ENCODE peak calls at places on chromosomes 13 and 19, in four cellular contexts. S, U, A and Z are unnamed samples. For H3K36me3, the result is how much of the 10 kb centered on the place peaks cover.

GRCh38 chr13:33932765-33933406 is 114.9 kb downstream of the RFC3 start:
- DNase-seq in S (no peak), U (no peak), A (no peak), Z (no peak)

GRCh38 chr19:12872941-12873890 is 8.0 kb downstream of the DNASE2 start:
- DNase-seq in S (peak), U (peak), A (peak), Z (peak)

GRCh38 chr13:49064459-49064858 is 88.7 kb downstream of the FNDC3A start:
- DNase-seq in S (no peak), U (no peak), A (no peak), Z (no peak)

GRCh38 chr19:51128227-51128626 is 3.5 kb downstream of the SIGLEC9 start:
- DNase-seq in S (no peak), U (no peak), A (no peak), Z (no peak)

GRCh38 chr19:4174895-4175668 is 7.3 kb downstream of the SIRT6 start:
- DNase-seq in S (no peak), U (no peak), A (no peak), Z (no peak)

GRCh38 chr13:21957833-21958232 is 287.0 kb downstream of the FGF9 start:
- DNase-seq in S (no peak), U (no peak), A (no peak), Z (no peak)

GRCh38 chr19:3368441-3368795 is 2.0 kb downstream of the NFIC start:
- DNase-seq in S (no peak), U (no peak), A (no peak), Z (no peak)

GRCh38 chr13:39144941-39145533 is 106.8 kb downstream of the NHLRC3 start:
- DNase-seq in S (no peak), U (peak), A (peak), Z (peak)

GRCh38 chr19:29378126-29378525 is 147.7 kb upstream of the VSTM2B start:
- DNase-seq in S (peak), U (no peak), A (no peak), Z (no peak)

GRCh38 chr19:1070931-1071791 is 4.2 kb downstream of the ARHGAP45 start:
- DNase-seq in S (no peak), U (no peak), A (no peak), Z (no peak)

GRCh38 chr13:28678809-28679208 is 19.9 kb downstream of the POMP start:
- DNase-seq in S (no peak), U (no peak), A (no peak), Z (no peak)

GRCh38 chr13:104779311-104779710 is 1713.1 kb upstream of the SLC10A2 start:
- DNase-seq in S (no peak), U (peak), A (peak), Z (no peak)

GRCh38 chr19:49102303-49102702 is 11.9 kb upstream of the LIN7B start:
- DNase-seq in S (no peak), U (no peak), A (no peak), Z (no peak)

GRCh38 chr13:33244210-33244906 is 41.2 kb downstream of the STARD13 start:
- DNase-seq in S (no peak), U (no peak), A (no peak), Z (no peak)

GRCh38 chr13:95292622-95293021 is 8.6 kb downstream of the ABCC4 start:
- DNase-seq in S (no peak), U (no peak), A (no peak), Z (no peak)

GRCh38 chr13:24923305-24923640 is 159.3 kb downstream of the RNF17 start:
- DNase-seq in S (no peak), U (peak), A (no peak), Z (no peak)

GRCh38 chr13:24925318-24926231 is 161.6 kb downstream of the RNF17 start:
- DNase-seq in S (no peak), U (no peak), A (no peak), Z (no peak)

GRCh38 chr13:24921003-24921402 is 157.0 kb downstream of the RNF17 start:
- DNase-seq in S (no peak), U (no peak), A (peak), Z (no peak)

GRCh38 chr13:24922390-24923304 is 158.7 kb downstream of the RNF17 start:
- DNase-seq in S (peak), U (peak), A (peak), Z (peak)

DNA sequence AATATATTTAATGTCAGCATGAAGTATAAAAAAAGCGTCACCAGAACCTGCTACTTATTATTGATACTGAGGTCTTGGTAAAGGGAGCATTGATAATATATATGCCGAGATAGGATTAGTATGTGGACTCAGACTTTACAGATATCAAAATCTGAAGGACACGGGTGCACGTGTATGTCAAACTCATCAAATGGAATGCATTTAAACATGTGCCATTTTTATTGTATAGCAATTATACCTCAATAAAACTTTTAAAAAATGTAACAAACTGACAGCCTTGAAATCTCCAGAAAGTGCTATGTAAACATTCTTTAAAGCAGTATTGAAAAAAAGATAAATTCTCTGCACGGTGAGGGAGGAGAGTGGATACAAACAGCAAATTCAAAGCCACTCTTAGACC is 157.9 kb downstream of the RNF17 start:
- DNase-seq in S (no peak), U (no peak), A (no peak), Z (no peak)
- H3K27ac ChIP-seq in S (peak), U (no peak), A (no peak), Z (no peak)

DNA sequence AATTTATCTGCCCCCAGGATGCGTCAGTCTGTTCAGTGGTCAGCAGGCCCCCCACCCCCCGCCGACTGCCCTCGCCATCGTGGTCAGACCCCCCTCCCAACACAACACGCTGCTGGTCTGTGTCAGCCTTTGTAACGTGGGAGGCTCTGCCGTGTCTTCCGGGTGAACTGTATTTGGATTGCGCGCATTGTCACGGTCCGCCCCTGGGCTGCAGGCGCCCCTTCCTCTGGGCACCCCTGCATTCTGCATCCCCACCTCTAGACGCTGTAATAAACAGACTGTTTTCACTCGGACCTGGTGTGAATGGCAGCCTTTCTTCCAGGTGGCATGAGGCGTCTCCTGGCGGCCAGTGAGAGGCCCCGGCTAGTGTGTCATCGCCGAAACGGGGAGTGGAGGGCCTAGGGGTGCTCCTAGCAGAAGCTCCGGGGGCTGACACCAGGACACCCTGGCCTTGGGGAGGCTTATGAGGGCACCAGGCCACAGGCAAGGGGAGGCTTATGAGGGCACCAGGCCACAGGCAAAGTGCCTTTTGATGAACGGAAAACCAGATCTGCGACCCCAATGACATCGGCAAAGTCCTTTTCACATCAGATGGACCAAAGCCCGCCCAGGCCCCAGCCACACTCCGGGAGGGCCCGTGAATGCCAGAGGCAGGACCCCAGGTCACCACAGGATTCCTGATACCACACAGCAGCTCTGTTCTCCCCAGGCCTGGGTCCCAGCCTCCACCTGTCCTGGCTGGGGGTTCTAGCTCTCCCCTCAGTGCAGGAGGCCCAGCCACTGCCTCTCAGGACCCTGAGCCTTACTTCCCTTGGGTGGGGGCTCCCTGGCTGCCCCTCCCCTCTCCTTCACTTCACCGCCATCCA is 3.6 kb downstream of the PLEKHJ1 start:
- DNase-seq in S (no peak), U (no peak), A (no peak), Z (no peak)
- H3K36me3 ChIP-seq in S (half or more), U (half or more), A (under half), Z (half or more)

GRCh38 chr19:38561053-38561606 is 56.6 kb downstream of the MAP4K1 start:
- DNase-seq in S (peak), U (no peak), A (no peak), Z (no peak)

GRCh38 chr19:38557205-38557799 is 60.5 kb downstream of the MAP4K1 start:
- DNase-seq in S (peak), U (no peak), A (peak), Z (peak)

GRCh38 chr19:38562096-38562495 is 55.7 kb downstream of the MAP4K1 start:
- DNase-seq in S (peak), U (no peak), A (no peak), Z (no peak)

GRCh38 chr19:38561658-38562057 is 56.1 kb downstream of the MAP4K1 start:
- DNase-seq in S (peak), U (no peak), A (no peak), Z (no peak)

GRCh38 chr19:38559428-38560401 is 58.0 kb downstream of the MAP4K1 start:
- DNase-seq in S (peak), U (no peak), A (no peak), Z (no peak)
- H3K27ac ChIP-seq in S (no peak), U (no peak), A (no peak), Z (no peak)

GRCh38 chr19:5652261-5652660 is 28.1 kb downstream of the MICOS13 start:
- DNase-seq in S (peak), U (no peak), A (no peak), Z (no peak)
- H3K36me3 ChIP-seq in S (half or more), U (half or more), A (under half), Z (half or more)

GRCh38 chr13:30319703-30320102 is 12.4 kb upstream of the KATNAL1 start:
- DNase-seq in S (no peak), U (no peak), A (no peak), Z (no peak)
- H3K27ac ChIP-seq in S (no peak), U (no peak), A (no peak), Z (no peak)

GRCh38 chr13:46355906-46356305 is 31.1 kb downstream of the RUBCNL start:
- DNase-seq in S (no peak), U (no peak), A (no peak), Z (no peak)

GRCh38 chr13:46359731-46360130 is 27.3 kb downstream of the RUBCNL start:
- DNase-seq in S (no peak), U (peak), A (no peak), Z (no peak)

DNA sequence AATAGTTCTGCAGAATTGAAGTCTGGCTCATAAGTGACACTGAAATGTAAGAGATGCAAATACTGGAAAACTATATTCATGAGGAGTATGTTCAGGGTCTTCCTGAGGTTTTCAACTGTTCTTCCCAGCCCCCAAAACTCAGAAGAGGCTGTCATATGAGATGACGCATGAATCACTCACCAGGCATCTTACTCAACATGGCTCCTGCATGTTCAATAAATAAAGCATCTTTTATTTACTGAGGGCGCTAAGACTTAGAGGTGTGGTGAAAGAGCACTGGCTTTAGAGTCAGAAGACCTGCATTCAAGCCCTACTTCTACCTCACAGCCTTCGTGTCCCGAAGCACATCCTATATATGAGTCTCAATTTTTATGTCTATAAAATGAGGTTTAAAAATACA is 25.5 kb downstream of the RUBCNL start:
- DNase-seq in S (no peak), U (no peak), A (no peak), Z (no peak)
- H3K36me3 ChIP-seq in S (under half), U (under half), A (under half), Z (under half)

DNA sequence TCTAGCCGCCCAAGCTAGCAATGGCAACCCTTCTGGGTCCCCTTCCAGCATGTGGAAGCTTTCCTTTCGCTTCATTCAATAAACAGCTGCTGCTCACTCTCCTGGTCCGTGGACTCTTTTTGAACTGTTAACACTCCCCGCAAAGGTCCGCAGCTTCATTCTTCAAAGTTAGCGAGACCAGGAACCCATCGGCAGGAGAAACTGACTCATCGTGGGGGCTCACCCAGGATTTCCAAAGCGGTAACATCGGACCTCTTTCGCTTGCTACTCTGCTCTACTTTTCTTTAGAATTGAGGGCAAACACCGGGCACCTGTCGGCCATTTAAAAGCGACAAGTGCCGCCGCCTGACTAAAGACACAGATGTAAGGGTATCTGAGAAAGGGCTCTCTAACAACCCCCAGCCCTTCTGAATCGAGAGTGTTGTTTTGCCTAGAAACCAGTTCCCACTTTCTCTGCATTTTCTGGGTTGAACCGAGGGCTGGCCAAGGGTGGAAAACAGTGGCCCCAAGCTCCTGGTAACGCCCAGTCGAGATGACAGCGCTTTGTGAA is 5.8 kb downstream of the UBA52 start:
- DNase-seq in S (no peak), U (no peak), A (no peak), Z (no peak)
- H3K27ac ChIP-seq in S (no peak), U (no peak), A (no peak), Z (no peak)